ENCODE peak calls at places on chromosome 1, in five cellular contexts. R, G, E, C and A are unnamed samples.

GRCh38 chr1:19347538-19348177 is 35.5 kb downstream of the SLC66A1 start:
- DNase-seq in E (no peak), R (no peak), C (no peak), G (peak), A (no peak)

GRCh38 chr1:246794261-246795093 is 70.3 kb downstream of the SCCPDH start:
- DNase-seq in C (peak), R (no peak), E (no peak), G (no peak), A (no peak)

GRCh38 chr1:19429611-19430010 is 55.7 kb downstream of the CAPZB start:
- DNase-seq in G (no peak), C (no peak), E (no peak), R (no peak), A (no peak)

GRCh38 chr1:111510003-111510380 is 6.6 kb upstream of the ADORA3 start:
- DNase-seq in R (peak), G (no peak), E (peak), C (no peak), A (no peak)

GRCh38 chr1:245160288-245160687 is 5.5 kb downstream of the KIF26B start:
- DNase-seq in R (peak), G (no peak), C (no peak), E (no peak), A (no peak)

GRCh38 chr1:71049951-71050598 is 2.5 kb upstream of the PTGER3 start:
- DNase-seq in C (peak), E (peak), R (peak), G (no peak), A (no peak)

GRCh38 chr1:35029756-35030155 is 2.0 kb downstream of the ZMYM6 start:
- DNase-seq in R (peak), E (no peak), C (no peak), G (no peak), A (no peak)

GRCh38 chr1:182614796-182615451 is 10.7 kb upstream of the RGS16 start:
- DNase-seq in C (peak), G (peak), R (peak), E (peak), A (peak)

GRCh38 chr1:77473690-77474089 is 191.9 kb downstream of the AK5 start:
- DNase-seq in E (no peak), R (peak), G (no peak), C (peak), A (no peak)

GRCh38 chr1:153963850-153964331 is 554 bp upstream of the SLC39A1 start:
- DNase-seq in C (peak), G (peak), R (no peak), E (no peak), A (no peak)

GRCh38 chr1:100866041-100866900 is 28.4 kb downstream of the EXTL2 start:
- DNase-seq in G (no peak), C (peak), R (peak), E (no peak), A (no peak)

GRCh38 chr1:81573458-81573857 is 227.3 kb upstream of the ADGRL2 start:
- DNase-seq in E (no peak), R (no peak), G (no peak), C (no peak), A (no peak)

GRCh38 chr1:116111196-116112021 is at the start of gene MAB21L3:
- DNase-seq in C (no peak), R (no peak), E (no peak), G (no peak), A (no peak)

GRCh38 chr1:104132386-104132973 is 382.8 kb downstream of the AMY1C start:
- DNase-seq in C (peak), G (no peak), E (no peak), R (no peak), A (no peak)

GRCh38 chr1:95076034-95076433 is 3.3 kb upstream of the ALG14 start:
- DNase-seq in G (no peak), E (no peak), C (no peak), R (no peak), A (no peak)

GRCh38 chr1:229108598-229109201 is 162.2 kb upstream of the RAB4A start:
- DNase-seq in C (no peak), R (no peak), G (no peak), E (no peak), A (no peak)

GRCh38 chr1:152459596-152460528 is 45.8 kb upstream of the CRNN start:
- DNase-seq in C (peak), E (peak), R (peak), G (peak), A (peak)
- H3K4me3 ChIP-seq in C (no peak), E (no peak), R (no peak), G (no peak), A (no peak)

GRCh38 chr1:39133340-39133684 is 71.2 kb upstream of the MACF1 start:
- DNase-seq in R (no peak), C (no peak), E (no peak), G (no peak), A (no peak)
- H3K4me3 ChIP-seq in R (no peak), C (no peak), E (no peak), G (no peak), A (no peak)

DNA sequence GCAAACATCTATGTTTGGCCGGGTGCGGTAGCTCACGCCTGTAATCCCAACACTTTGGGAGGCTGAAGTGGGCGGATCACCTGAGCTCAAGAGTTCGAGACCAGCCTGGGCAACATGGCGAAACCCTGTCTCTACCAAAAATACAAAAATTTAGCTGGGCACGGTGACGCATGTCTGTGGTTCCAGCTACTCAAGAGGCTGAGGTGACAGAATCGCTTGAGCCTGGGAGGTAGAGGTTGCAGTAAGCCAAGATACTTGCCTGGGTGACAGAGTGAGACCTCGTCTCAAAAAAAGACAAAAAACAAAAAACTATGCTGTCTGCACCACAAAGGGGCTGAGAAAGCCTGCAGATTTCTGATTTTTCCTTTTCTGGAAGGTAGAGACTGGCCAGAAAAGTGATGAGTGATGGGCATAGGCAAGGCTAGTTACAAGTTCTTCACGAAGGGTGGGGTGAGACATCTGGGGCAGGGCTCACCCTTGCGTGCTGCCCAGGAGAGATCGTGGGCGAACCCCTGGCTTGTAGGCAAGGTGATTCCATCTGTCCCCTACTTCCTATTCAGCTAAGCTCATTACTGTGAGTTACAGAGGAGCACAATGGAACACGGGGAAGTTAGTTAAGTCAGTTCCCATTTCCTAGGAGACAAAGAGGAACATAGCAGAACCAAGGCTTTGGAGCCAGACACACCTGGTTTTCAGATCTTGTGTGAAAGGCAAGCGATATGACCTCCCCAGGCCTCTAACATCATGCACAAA is 3.2 kb downstream of the SLC2A1 start:
- DNase-seq in E (no peak), R (no peak), C (no peak), G (peak), A (no peak)
- H3K4me3 ChIP-seq in E (no peak), R (no peak), C (peak), G (no peak), A (no peak)

DNA sequence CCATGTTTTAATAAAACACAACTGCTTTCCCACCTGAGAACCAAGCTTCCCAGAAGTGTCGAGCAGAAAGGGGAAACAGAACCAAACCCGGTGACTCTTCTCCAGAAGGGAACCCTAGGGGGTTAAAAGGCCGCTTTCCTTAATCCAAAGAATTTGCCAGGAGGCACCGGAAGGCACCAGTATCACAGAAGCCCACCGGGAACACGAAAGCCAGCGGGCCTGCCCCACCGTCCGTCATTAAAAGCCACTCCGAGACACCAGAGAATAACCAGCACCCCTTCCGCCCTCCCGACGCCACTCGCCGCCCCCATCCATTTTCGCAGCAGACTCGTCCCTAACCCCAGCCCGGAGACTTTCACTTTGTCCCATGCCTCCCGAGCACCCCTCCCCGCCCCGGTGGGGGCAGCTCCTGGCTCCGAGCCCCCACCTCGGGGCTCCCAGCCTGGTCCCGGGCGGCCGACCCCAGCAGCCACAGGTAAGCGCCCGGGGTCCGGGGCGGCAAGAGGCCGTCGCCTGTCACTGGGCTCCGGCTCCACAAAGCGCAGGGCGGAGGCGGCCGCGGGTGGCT is 105.3 kb downstream of the SLC45A1 start:
- DNase-seq in C (no peak), G (no peak), R (no peak), E (peak), A (peak)
- H3K4me3 ChIP-seq in C (peak), G (peak), R (peak), E (peak), A (peak)

GRCh38 chr1:110152133-110152785 is 2.0 kb downstream of the SLC6A17 start:
- DNase-seq in C (peak), G (no peak), R (no peak), E (no peak), A (no peak)

GRCh38 chr1:110150330-110151174 is at the start of gene SLC6A17:
- DNase-seq in G (no peak), C (peak), R (peak), E (no peak), A (no peak)

GRCh38 chr1:110148961-110149360 is 1.3 kb upstream of the SLC6A17 start:
- DNase-seq in C (no peak), R (peak), G (no peak), E (no peak), A (no peak)

GRCh38 chr1:110153407-110153950 is 3.2 kb downstream of the SLC6A17 start:
- DNase-seq in E (no peak), G (no peak), R (no peak), C (no peak), A (no peak)

GRCh38 chr1:110151175-110151715 is 951 bp downstream of the SLC6A17 start:
- DNase-seq in R (no peak), E (no peak), C (no peak), G (no peak), A (no peak)
- H3K4me3 ChIP-seq in R (no peak), E (no peak), C (peak), G (no peak), A (no peak)

GRCh38 chr1:54122131-54122751 is 30.6 kb downstream of the CDCP2 start:
- DNase-seq in G (no peak), R (no peak), E (no peak), C (no peak), A (no peak)

GRCh38 chr1:54121482-54122130 is 31.2 kb downstream of the CDCP2 start:
- DNase-seq in E (peak), R (peak), C (no peak), G (peak), A (peak)

GRCh38 chr1:54120018-54120697 is 32.6 kb downstream of the CDCP2 start:
- DNase-seq in C (no peak), E (no peak), G (no peak), R (no peak), A (no peak)

GRCh38 chr1:54122992-54123391 is 29.8 kb downstream of the CDCP2 start:
- DNase-seq in R (no peak), C (no peak), G (no peak), E (no peak), A (no peak)

GRCh38 chr1:54120698-54121481 is 31.9 kb downstream of the CDCP2 start:
- DNase-seq in G (no peak), R (no peak), E (no peak), C (no peak), A (no peak)
- H3K4me3 ChIP-seq in G (no peak), R (peak), E (no peak), C (no peak), A (no peak)

DNA sequence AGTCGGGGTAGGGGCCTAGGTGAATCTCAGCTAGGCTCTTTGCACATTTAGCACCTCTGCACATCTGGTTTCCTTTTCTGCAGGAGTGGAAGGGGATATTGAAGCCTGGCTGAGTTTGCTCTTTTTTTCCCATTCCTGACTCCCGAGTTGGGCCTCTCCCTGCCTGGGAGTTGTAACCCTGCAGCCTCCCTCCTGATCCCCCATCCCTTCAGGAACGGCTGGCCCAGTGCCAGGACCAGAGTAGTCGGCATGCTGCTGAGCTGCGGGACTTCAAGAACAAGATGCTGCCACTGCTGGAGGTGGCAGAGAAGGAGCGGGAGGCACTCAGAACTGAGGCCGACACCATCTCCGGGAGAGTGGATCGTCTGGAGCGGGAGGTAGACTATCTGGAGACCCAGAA is 846 bp downstream of the OLFML3 start:
- DNase-seq in G (peak), R (peak), C (no peak), E (peak), A (no peak)
- H3K4me3 ChIP-seq in G (peak), R (peak), C (peak), E (peak), A (no peak)

DNA sequence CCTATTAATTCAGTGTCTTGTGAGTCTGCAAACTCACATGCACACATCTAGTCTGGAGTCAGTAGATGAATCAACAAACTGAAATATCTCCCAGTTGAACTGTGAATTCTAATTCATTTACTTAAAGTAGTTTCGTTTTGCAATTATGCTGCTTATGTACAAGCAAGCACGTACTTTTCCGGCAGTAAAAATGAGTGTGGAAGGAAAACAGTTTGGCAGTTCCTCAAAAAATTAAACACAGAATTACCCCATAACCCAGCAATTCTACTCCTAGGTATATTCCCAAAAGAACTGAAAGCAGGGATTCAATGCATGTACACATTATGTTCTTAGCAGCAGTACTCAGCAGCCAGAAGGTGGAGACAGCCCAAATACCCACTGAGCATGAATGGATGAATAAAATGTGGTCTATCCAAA is 49.3 kb downstream of the GNB1 start:
- DNase-seq in E (no peak), C (no peak), G (no peak), R (no peak), A (no peak)
- H3K4me3 ChIP-seq in E (no peak), C (no peak), G (no peak), R (no peak), A (no peak)

DNA sequence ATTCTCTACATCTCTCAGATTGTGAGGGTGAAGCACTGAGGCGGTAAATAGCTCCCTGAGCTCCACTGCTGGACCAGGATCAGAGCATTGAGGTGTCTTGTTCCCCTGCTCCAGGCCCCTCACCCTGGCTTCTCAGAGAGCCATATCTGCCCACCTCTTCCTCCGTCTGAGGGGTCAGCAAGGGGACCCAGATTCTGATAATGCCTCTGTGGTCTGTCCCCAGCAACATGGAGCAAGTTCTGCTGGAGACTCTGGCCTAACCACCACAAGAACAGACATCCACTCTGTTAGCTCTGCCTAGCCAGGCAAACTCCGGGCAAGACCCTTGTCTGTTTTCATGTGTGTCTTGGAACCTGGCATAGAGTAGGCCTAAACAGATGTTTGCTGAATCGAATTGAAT is 2.2 kb downstream of the TRAF5 start:
- DNase-seq in G (no peak), C (no peak), R (no peak), E (no peak), A (no peak)
- H3K4me3 ChIP-seq in G (no peak), C (no peak), R (no peak), E (no peak), A (peak)